ENCODE peak calls at places on chromosome 21, in six cellular contexts. One of them, this sample, is unnamed.
A peak's percentile ranks its signal among the peaks of the same experiment; 100 is the strongest.

GRCh38 chr21:34313116-34313515 is 50.7 kb upstream of the KCNE2 start:
- DNase-seq in stomach: no peak
- DNase-seq in HepG2: no peak
- DNase-seq in ovary: no peak
- DNase-seq in SK-N-SH: no peak
- DNase-seq in A549: no peak
- DNase-seq in this sample: no peak

GRCh38 chr21:21097425-21097824 is 99.2 kb downstream of the NCAM2 start:
- DNase-seq in SK-N-SH: no peak
- DNase-seq in HepG2: no peak
- DNase-seq in A549: no peak
- DNase-seq in stomach: no peak
- DNase-seq in ovary: no peak
- DNase-seq in this sample: no peak

GRCh38 chr21:31335957-31336738 is 7.9 kb downstream of the TIAM1 start:
- DNase-seq in ovary: no peak
- DNase-seq in SK-N-SH: no peak
- DNase-seq in A549: peak; percentile 8
- DNase-seq in HepG2: no peak
- DNase-seq in stomach: no peak
- DNase-seq in this sample: no peak

GRCh38 chr21:16522512-16522911 is 792.7 kb downstream of the USP25 start:
- DNase-seq in ovary: no peak
- DNase-seq in HepG2: no peak
- DNase-seq in stomach: no peak
- DNase-seq in SK-N-SH: no peak
- DNase-seq in A549: no peak
- DNase-seq in this sample: no peak

GRCh38 chr21:14617836-14618235 is 71.7 kb upstream of the SAMSN1 start:
- DNase-seq in ovary: no peak
- DNase-seq in SK-N-SH: no peak
- DNase-seq in stomach: no peak
- DNase-seq in HepG2: no peak
- DNase-seq in A549: no peak
- DNase-seq in this sample: no peak

GRCh38 chr21:32088471-32088870 is 190.4 kb downstream of the MIS18A start:
- DNase-seq in ovary: no peak
- DNase-seq in SK-N-SH: no peak
- DNase-seq in A549: no peak
- DNase-seq in stomach: no peak
- DNase-seq in HepG2: no peak
- DNase-seq in this sample: no peak

GRCh38 chr21:33305344-33305671 is 19.5 kb upstream of the IFNAR1 start:
- DNase-seq in HepG2: no peak
- DNase-seq in ovary: no peak
- DNase-seq in stomach: no peak
- DNase-seq in SK-N-SH: no peak
- DNase-seq in A549: no peak
- DNase-seq in this sample: no peak

GRCh38 chr21:45409466-45410150 is 4.6 kb downstream of the COL18A1 start:
- DNase-seq in SK-N-SH: peak; percentile 67
- DNase-seq in ovary: peak; percentile 66
- DNase-seq in HepG2: peak; percentile 80
- DNase-seq in A549: no peak
- DNase-seq in stomach: no peak
- DNase-seq in this sample: no peak

GRCh38 chr21:38770660-38771059 is 35.1 kb upstream of the ETS2 start:
- DNase-seq in ovary: no peak
- DNase-seq in SK-N-SH: no peak
- DNase-seq in HepG2: no peak
- DNase-seq in A549: no peak
- DNase-seq in stomach: no peak
- DNase-seq in this sample: no peak

GRCh38 chr21:32216293-32216692 is 62.6 kb downstream of the MIS18A start:
- DNase-seq in SK-N-SH: no peak
- DNase-seq in stomach: no peak
- DNase-seq in A549: no peak
- DNase-seq in ovary: no peak
- DNase-seq in HepG2: no peak
- DNase-seq in this sample: no peak

GRCh38 chr21:39666026-39666425 is 53.3 kb downstream of the B3GALT5 start:
- DNase-seq in HepG2: no peak
- DNase-seq in ovary: no peak
- DNase-seq in SK-N-SH: no peak
- DNase-seq in stomach: no peak
- DNase-seq in A549: no peak
- DNase-seq in this sample: no peak

GRCh38 chr21:43645414-43645891 is 13.8 kb downstream of the HSF2BP start:
- DNase-seq in stomach: peak; percentile 57
- DNase-seq in A549: peak; percentile 53
- DNase-seq in ovary: no peak
- DNase-seq in HepG2: peak; percentile 58
- DNase-seq in SK-N-SH: no peak
- DNase-seq in this sample: peak; percentile 67

GRCh38 chr21:26116456-26117011 is 54.0 kb downstream of the APP start:
- DNase-seq in A549: no peak
- DNase-seq in SK-N-SH: peak; percentile 27
- DNase-seq in HepG2: peak; percentile 23
- DNase-seq in ovary: no peak
- DNase-seq in stomach: no peak
- DNase-seq in this sample: no peak

GRCh38 chr21:45975017-45975595 is 6.5 kb upstream of the COL6A1 start:
- DNase-seq in SK-N-SH: no peak
- DNase-seq in ovary: peak; percentile 74
- DNase-seq in A549: no peak
- DNase-seq in stomach: peak; percentile 31
- DNase-seq in HepG2: no peak
- DNase-seq in this sample: peak; percentile 57

GRCh38 chr21:44526096-44526997 is 13.6 kb downstream of the KRTAP10-1 start:
- DNase-seq in stomach: no peak
- DNase-seq in HepG2: peak; percentile 22
- DNase-seq in SK-N-SH: no peak
- DNase-seq in ovary: no peak
- DNase-seq in A549: no peak
- DNase-seq in this sample: no peak

GRCh38 chr21:35326677-35327076 is 277.6 kb upstream of the RUNX1 start:
- DNase-seq in HepG2: no peak
- DNase-seq in stomach: no peak
- DNase-seq in A549: no peak
- DNase-seq in SK-N-SH: no peak
- DNase-seq in ovary: no peak
- DNase-seq in this sample: no peak

GRCh38 chr21:35324372-35325220 is 275.5 kb upstream of the RUNX1 start:
- DNase-seq in stomach: no peak
- DNase-seq in ovary: peak; percentile 64
- DNase-seq in HepG2: no peak
- DNase-seq in A549: no peak
- DNase-seq in SK-N-SH: no peak
- DNase-seq in this sample: peak; percentile 14

GRCh38 chr21:35328856-35329455 is 279.9 kb upstream of the RUNX1 start:
- DNase-seq in A549: no peak
- DNase-seq in stomach: peak; percentile 39
- DNase-seq in HepG2: no peak
- DNase-seq in ovary: no peak
- DNase-seq in SK-N-SH: no peak
- DNase-seq in this sample: no peak

GRCh38 chr21:35323947-35324346 is 274.8 kb upstream of the RUNX1 start:
- DNase-seq in stomach: no peak
- DNase-seq in SK-N-SH: peak; percentile 54
- DNase-seq in ovary: peak; percentile 80
- DNase-seq in HepG2: no peak
- DNase-seq in A549: no peak
- DNase-seq in this sample: peak; percentile 55

DNA sequence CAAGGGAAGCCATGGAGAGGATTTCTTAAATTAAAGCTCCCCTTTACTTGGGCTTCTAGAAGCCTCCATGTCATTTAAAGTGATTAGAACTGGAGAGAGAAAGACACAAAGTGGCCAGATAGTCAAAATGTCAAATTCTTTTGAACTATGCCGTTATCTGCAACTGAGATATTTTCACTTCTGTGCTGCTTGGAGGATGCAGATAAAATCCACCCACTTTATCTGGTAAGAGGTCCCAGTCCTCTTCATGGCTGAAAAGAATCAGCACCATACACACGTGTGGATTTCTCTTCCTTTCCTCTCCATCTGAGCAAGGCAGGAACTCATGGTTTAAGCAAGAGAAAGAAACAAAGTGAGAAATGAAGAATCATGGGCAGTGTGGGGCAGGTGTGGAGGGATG is 276.9 kb upstream of the RUNX1 start:
- DNase-seq in A549: no peak
- DNase-seq in stomach: no peak
- DNase-seq in SK-N-SH: no peak
- DNase-seq in ovary: no peak
- DNase-seq in HepG2: no peak
- DNase-seq in this sample: no peak
- TF ChIP-seq EP300 in A549: no peak
- TF ChIP-seq EP300 in stomach: no peak
- TF ChIP-seq EP300 in SK-N-SH: no peak
- TF ChIP-seq EP300 in ovary: no peak
- TF ChIP-seq EP300 in HepG2: no peak
- TF ChIP-seq EP300 in this sample: no peak

GRCh38 chr21:42570841-42571387 is 57.3 kb downstream of the SLC37A1 start:
- DNase-seq in SK-N-SH: peak; percentile 75
- DNase-seq in A549: no peak
- DNase-seq in HepG2: no peak
- DNase-seq in stomach: peak; percentile 30
- DNase-seq in ovary: peak; percentile 27
- DNase-seq in this sample: peak; percentile 8
- TF ChIP-seq EP300 in SK-N-SH: no peak
- TF ChIP-seq EP300 in A549: no peak
- TF ChIP-seq EP300 in HepG2: no peak
- TF ChIP-seq EP300 in stomach: no peak
- TF ChIP-seq EP300 in ovary: no peak
- TF ChIP-seq EP300 in this sample: no peak

DNA sequence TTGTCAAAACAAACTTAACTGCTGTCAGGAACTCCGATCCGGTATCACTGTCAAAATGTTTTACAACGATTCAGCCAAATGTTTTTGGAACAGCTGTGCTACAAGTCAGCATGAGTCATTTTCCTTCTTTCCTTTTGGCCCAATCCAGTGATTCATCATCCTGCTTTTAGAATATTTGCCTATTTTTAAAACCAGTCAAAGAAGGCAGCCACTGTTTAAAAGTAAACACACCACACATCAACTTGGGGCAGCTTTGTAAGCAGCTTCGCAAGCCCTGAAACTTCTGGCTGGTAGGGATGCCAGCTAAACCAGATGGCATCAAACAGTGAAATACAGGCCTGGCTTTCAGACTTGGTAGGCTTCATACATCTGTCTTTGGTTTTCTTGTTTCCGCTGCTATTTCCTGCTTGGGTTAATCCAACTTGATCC is 14.9 kb downstream of the MAP3K7CL start:
- DNase-seq in ovary: no peak
- DNase-seq in SK-N-SH: no peak
- DNase-seq in stomach: no peak
- DNase-seq in HepG2: peak; percentile 6
- DNase-seq in A549: peak; percentile 3
- DNase-seq in this sample: no peak
- TF ChIP-seq EP300 in ovary: no peak
- TF ChIP-seq EP300 in SK-N-SH: peak; percentile 92
- TF ChIP-seq EP300 in stomach: no peak
- TF ChIP-seq EP300 in HepG2: no peak
- TF ChIP-seq EP300 in A549: no peak
- TF ChIP-seq EP300 in this sample: no peak

DNA sequence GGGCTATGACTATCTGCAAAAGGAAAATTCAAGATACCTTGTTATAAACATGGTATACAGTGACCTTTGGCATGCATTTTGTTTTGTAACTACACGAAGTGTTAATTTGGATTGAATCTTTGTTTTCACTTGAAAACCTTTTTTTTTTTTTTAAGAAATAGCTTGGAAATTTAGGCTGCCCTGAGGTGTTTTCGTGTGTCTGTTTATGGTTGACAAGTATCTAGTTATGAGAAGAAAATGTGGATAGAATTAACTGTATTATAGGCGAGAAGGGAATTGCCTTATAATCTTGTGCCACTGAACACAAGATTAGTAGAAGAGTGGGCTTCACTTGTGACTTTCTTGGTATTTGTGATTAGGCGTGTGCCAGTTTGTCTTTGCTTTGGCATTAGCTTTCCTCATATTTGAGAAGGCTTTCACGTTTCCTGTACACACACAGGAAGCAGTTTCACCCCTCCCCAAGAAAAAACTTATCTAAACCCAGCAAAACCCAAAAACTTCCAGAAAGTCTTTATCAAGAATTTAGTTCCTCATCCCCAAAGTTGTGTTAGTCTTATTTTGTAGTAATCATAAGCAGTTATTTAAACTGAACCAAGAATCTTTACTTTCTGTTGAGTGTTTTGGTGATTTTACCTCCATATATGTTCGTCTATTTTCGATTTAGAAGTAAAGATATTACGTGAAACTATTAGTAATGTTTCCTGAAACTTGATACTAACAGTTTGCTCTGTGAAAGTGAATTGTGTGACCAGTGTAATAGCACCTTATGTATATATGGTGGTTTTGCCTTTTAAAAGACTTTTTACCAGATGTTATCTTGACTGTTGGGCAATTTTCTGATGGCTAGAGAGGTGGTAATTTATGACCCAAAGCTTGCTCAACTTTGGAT is 3.8 kb downstream of the DYRK1A start:
- DNase-seq in HepG2: no peak
- DNase-seq in SK-N-SH: no peak
- DNase-seq in ovary: no peak
- DNase-seq in A549: no peak
- DNase-seq in stomach: no peak
- DNase-seq in this sample: no peak
- TF ChIP-seq EP300 in HepG2: no peak
- TF ChIP-seq EP300 in SK-N-SH: no peak
- TF ChIP-seq EP300 in ovary: no peak
- TF ChIP-seq EP300 in A549: no peak
- TF ChIP-seq EP300 in stomach: no peak
- TF ChIP-seq EP300 in this sample: no peak

GRCh38 chr21:42627527-42628289 is 25.7 kb upstream of the PDE9A start:
- DNase-seq in stomach: no peak
- DNase-seq in A549: no peak
- DNase-seq in HepG2: no peak
- DNase-seq in SK-N-SH: no peak
- DNase-seq in ovary: no peak
- DNase-seq in this sample: no peak
- TF ChIP-seq EP300 in stomach: no peak
- TF ChIP-seq EP300 in A549: no peak
- TF ChIP-seq EP300 in HepG2: no peak
- TF ChIP-seq EP300 in SK-N-SH: no peak
- TF ChIP-seq EP300 in ovary: no peak
- TF ChIP-seq EP300 in this sample: no peak

This sample was measured in transverse colon.